ENCODE peak calls at places on chromosome 9, in five cellular contexts. C is mesenchymal stem cell, T is neuronal stem cell, L is H9, H is H1. J is an unnamed sample.

GRCh38 chr9:116032683-116033440 is 120.7 kb upstream of the PAPPA start:
- DNase-seq in T (no peak), L (no peak), H (no peak), C (no peak), J (no peak)

GRCh38 chr9:22144226-22144625 is 135.1 kb upstream of the CDKN2B start:
- DNase-seq in L (no peak), T (no peak), C (no peak), H (no peak), J (no peak)

GRCh38 chr9:137037035-137037434 is 5.1 kb upstream of the FUT7 start:
- DNase-seq in H (no peak), L (no peak), C (no peak), T (no peak), J (no peak)

GRCh38 chr9:109192732-109193361 is 25.8 kb upstream of the FRRS1L start:
- DNase-seq in C (no peak), H (peak; percentile 73), T (peak; percentile 36), L (peak; percentile 73), J (peak; percentile 6)

GRCh38 chr9:93111371-93112115 is 15.5 kb downstream of the CARD19 start:
- DNase-seq in L (no peak), T (no peak), H (no peak), C (no peak), J (peak; percentile 66)

GRCh38 chr9:2403701-2404100 is 217.9 kb upstream of the VLDLR start:
- DNase-seq in L (no peak), H (no peak), C (peak; percentile 4), T (no peak), J (no peak)

GRCh38 chr9:33908114-33908513 is 91.2 kb downstream of the UBE2R2 start:
- DNase-seq in H (no peak), C (no peak), L (no peak), T (no peak), J (no peak)

GRCh38 chr9:120500733-120501132 is 79.2 kb downstream of the CDK5RAP2 start:
- DNase-seq in L (no peak), H (no peak), T (no peak), C (no peak), J (no peak)

GRCh38 chr9:82367016-82367415 is 378.4 kb downstream of the SPATA31D1 start:
- DNase-seq in T (no peak), C (no peak), L (no peak), H (no peak), J (no peak)

GRCh38 chr9:7368410-7369292 is 430.9 kb downstream of the DMAC1 start:
- DNase-seq in H (no peak), T (no peak), L (no peak), C (peak; percentile 98), J (peak; percentile 39)

DNA sequence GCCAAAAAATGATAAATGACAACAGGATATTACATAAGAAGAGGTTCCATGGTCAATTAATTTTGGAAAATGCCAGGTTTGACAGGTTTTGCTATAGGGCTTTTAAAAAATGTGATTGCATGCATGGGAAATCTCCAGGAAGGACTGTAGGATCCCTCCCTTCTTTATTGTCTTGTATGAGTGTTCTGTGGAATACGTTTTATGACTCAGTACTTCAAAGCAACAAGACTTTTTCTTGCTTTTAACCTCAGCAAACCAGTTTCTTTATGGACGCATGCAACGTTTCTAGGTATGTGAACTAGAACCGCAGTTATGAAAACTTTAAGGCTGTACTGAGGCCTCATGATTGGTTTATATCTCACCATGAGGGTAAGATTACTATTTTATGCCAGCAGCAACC is 76.6 kb upstream of the NTRK2 start:
- DNase-seq in H (no peak), T (no peak), C (no peak), L (no peak), J (no peak)
- H2BK12ac ChIP-seq in H (no peak overlapping the region), T (no peak overlapping the region), C (no peak overlapping the region), L (no peak overlapping the region), J (no peak overlapping the region)

DNA sequence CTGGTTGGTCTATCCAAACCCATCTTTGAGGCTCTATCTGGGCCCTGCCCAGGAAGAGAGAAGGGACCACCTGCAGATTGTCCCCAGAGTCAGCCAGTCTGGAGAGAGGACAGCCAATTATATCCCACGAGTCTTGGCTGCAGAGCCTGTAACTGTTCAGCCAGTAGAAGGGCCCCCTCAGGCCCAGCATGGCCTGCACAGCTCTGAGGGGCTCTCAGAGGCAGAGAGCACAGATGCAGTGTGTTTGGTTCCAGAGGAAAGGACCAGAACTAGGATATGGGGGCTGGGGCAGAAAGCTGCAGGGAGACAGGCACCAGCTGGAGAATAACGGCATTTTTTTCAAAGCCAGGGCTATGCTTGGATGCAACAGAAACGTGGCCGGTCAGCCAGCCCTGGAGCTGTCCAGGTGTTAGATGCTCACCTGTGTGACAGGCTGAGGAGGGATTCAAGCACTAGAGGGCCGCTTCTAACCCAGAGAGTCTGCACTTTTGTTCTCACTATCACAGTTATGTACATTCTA is 96.7 kb downstream of the GABBR2 start:
- DNase-seq in H (no peak), C (no peak), L (no peak), T (no peak), J (no peak)
- H3K27ac ChIP-seq in H (no peak overlapping the region), C (no peak overlapping the region), L (no peak overlapping the region), T (no peak overlapping the region), J (no peak overlapping the region)

GRCh38 chr9:91424403-91425176 is 958 bp upstream of the NFIL3 start:
- DNase-seq in T (peak; percentile 32), L (peak; percentile 58), H (peak; percentile 67), C (peak; percentile 92), J (peak; percentile 92)
- H3K18ac ChIP-seq in T (peak overlapping the region; percentile 91), L (no peak overlapping the region), H (peak overlapping the region; percentile 25), C (peak overlapping the region; percentile 99), J (peak overlapping the region; percentile 99)

GRCh38 chr9:134566936-134567335 is 74.7 kb upstream of the COL5A1 start:
- DNase-seq in L (no peak), C (no peak), T (no peak), H (peak; percentile 32), J (no peak)
- H2BK12ac ChIP-seq in L (no peak overlapping the region), C (no peak overlapping the region), T (no peak overlapping the region), H (no peak overlapping the region), J (no peak overlapping the region)

J was measured in trophoblast cell.